ENCODE peak calls at places on chromosomes 16 and 17, in six cellular contexts. One of them, this sample, is unnamed.

GRCh38 chr17:64306850-64307463 is 43.9 kb upstream of the TEX2 start:
- DNase-seq in fibroblast of pulmonary artery: peak
- DNase-seq in tibial nerve: peak
- DNase-seq in GM10248: peak
- DNase-seq in CD4-positive, alpha-beta T cell: peak
- DNase-seq in keratinocyte: no peak
- DNase-seq in this sample: peak

GRCh38 chr17:10429416-10430045 is 7.8 kb upstream of the MYH8 start:
- DNase-seq in fibroblast of pulmonary artery: peak
- DNase-seq in tibial nerve: no peak
- DNase-seq in GM10248: no peak
- DNase-seq in CD4-positive, alpha-beta T cell: no peak
- DNase-seq in keratinocyte: no peak
- DNase-seq in this sample: no peak

GRCh38 chr16:80344570-80344969 is 196.2 kb upstream of the DYNLRB2 start:
- DNase-seq in fibroblast of pulmonary artery: no peak
- DNase-seq in tibial nerve: no peak
- DNase-seq in GM10248: no peak
- DNase-seq in CD4-positive, alpha-beta T cell: no peak
- DNase-seq in keratinocyte: no peak
- DNase-seq in this sample: no peak

GRCh38 chr16:89256651-89257254 is 39.2 kb downstream of the ZNF778 start:
- DNase-seq in fibroblast of pulmonary artery: peak
- DNase-seq in tibial nerve: no peak
- DNase-seq in GM10248: peak
- DNase-seq in CD4-positive, alpha-beta T cell: peak
- DNase-seq in keratinocyte: no peak
- DNase-seq in this sample: peak

GRCh38 chr16:76837872-76838271 is 353.1 kb upstream of the MON1B start:
- DNase-seq in fibroblast of pulmonary artery: no peak
- DNase-seq in tibial nerve: no peak
- DNase-seq in GM10248: no peak
- DNase-seq in CD4-positive, alpha-beta T cell: no peak
- DNase-seq in keratinocyte: no peak
- DNase-seq in this sample: no peak

GRCh38 chr16:14069818-14070217 is 1.3 kb upstream of the MRTFB start:
- DNase-seq in fibroblast of pulmonary artery: no peak
- DNase-seq in tibial nerve: no peak
- DNase-seq in GM10248: no peak
- DNase-seq in CD4-positive, alpha-beta T cell: no peak
- DNase-seq in keratinocyte: no peak
- DNase-seq in this sample: no peak

GRCh38 chr17:47897561-47897960 is 1.5 kb downstream of the SP2 start:
- DNase-seq in fibroblast of pulmonary artery: no peak
- DNase-seq in tibial nerve: no peak
- DNase-seq in GM10248: no peak
- DNase-seq in CD4-positive, alpha-beta T cell: no peak
- DNase-seq in keratinocyte: no peak
- DNase-seq in this sample: no peak

GRCh38 chr17:43722921-43723665 is 35.5 kb downstream of the SOST start:
- DNase-seq in fibroblast of pulmonary artery: no peak
- DNase-seq in tibial nerve: no peak
- DNase-seq in GM10248: no peak
- DNase-seq in CD4-positive, alpha-beta T cell: no peak
- DNase-seq in keratinocyte: no peak
- DNase-seq in this sample: no peak

GRCh38 chr16:80894091-80894490 is 89.7 kb upstream of the CDYL2 start:
- DNase-seq in fibroblast of pulmonary artery: peak
- DNase-seq in tibial nerve: no peak
- DNase-seq in GM10248: no peak
- DNase-seq in CD4-positive, alpha-beta T cell: no peak
- DNase-seq in keratinocyte: no peak
- DNase-seq in this sample: no peak

GRCh38 chr16:62639890-62640289 is 603.7 kb upstream of the CDH8 start:
- DNase-seq in fibroblast of pulmonary artery: no peak
- DNase-seq in tibial nerve: no peak
- DNase-seq in GM10248: no peak
- DNase-seq in CD4-positive, alpha-beta T cell: no peak
- DNase-seq in keratinocyte: no peak
- DNase-seq in this sample: no peak

GRCh38 chr16:1776991-1777374 is 4.0 kb upstream of the MRPS34 start:
- DNase-seq in fibroblast of pulmonary artery: no peak
- DNase-seq in tibial nerve: no peak
- DNase-seq in GM10248: no peak
- DNase-seq in CD4-positive, alpha-beta T cell: no peak
- DNase-seq in keratinocyte: no peak
- DNase-seq in this sample: no peak

GRCh38 chr17:9959377-9959981 is 54.4 kb upstream of the RCVRN start:
- DNase-seq in fibroblast of pulmonary artery: peak
- DNase-seq in tibial nerve: peak
- DNase-seq in GM10248: peak
- DNase-seq in CD4-positive, alpha-beta T cell: no peak
- DNase-seq in keratinocyte: no peak
- DNase-seq in this sample: peak

GRCh38 chr17:3038941-3039340 is 24.5 kb downstream of the OR1D5 start:
- DNase-seq in fibroblast of pulmonary artery: no peak
- DNase-seq in tibial nerve: peak
- DNase-seq in GM10248: no peak
- DNase-seq in CD4-positive, alpha-beta T cell: no peak
- DNase-seq in keratinocyte: no peak
- DNase-seq in this sample: no peak

GRCh38 chr17:3046753-3047152 is 16.7 kb downstream of the OR1D5 start:
- DNase-seq in fibroblast of pulmonary artery: no peak
- DNase-seq in tibial nerve: no peak
- DNase-seq in GM10248: no peak
- DNase-seq in CD4-positive, alpha-beta T cell: no peak
- DNase-seq in keratinocyte: no peak
- DNase-seq in this sample: no peak

GRCh38 chr17:3039748-3040147 is 23.7 kb downstream of the OR1D5 start:
- DNase-seq in fibroblast of pulmonary artery: peak
- DNase-seq in tibial nerve: no peak
- DNase-seq in GM10248: no peak
- DNase-seq in CD4-positive, alpha-beta T cell: no peak
- DNase-seq in keratinocyte: no peak
- DNase-seq in this sample: no peak

GRCh38 chr17:3040882-3041281 is 22.5 kb downstream of the OR1D5 start:
- DNase-seq in fibroblast of pulmonary artery: no peak
- DNase-seq in tibial nerve: no peak
- DNase-seq in GM10248: no peak
- DNase-seq in CD4-positive, alpha-beta T cell: no peak
- DNase-seq in keratinocyte: no peak
- DNase-seq in this sample: no peak

GRCh38 chr17:3043737-3044365 is 19.6 kb downstream of the OR1D5 start:
- DNase-seq in fibroblast of pulmonary artery: no peak
- DNase-seq in tibial nerve: no peak
- DNase-seq in GM10248: no peak
- DNase-seq in CD4-positive, alpha-beta T cell: no peak
- DNase-seq in keratinocyte: no peak
- DNase-seq in this sample: no peak
- TF ChIP-seq CTCF in fibroblast of pulmonary artery: peak
- TF ChIP-seq CTCF in tibial nerve: no peak
- TF ChIP-seq CTCF in GM10248: peak
- TF ChIP-seq CTCF in CD4-positive, alpha-beta T cell: no peak
- TF ChIP-seq CTCF in keratinocyte: peak
- TF ChIP-seq CTCF in this sample: peak

DNA sequence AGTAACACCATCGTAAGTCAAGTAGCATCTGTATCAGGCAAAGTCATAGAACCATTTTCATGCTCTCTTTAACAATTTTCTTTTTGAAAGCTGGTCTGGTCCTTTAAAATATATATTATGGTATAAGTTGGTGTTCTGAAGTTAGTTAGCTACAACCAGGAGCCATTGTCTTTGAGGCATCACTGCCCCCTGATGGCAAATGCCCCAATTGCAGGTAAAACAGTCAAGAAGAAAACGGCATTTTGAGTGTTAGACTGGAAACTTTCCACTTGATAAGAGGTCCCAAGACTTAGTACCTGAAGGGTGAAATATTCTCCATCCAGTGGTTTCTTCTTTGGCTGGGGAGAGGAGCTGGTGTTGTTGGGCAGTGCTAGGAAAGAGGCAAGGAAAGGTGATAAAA is 14.1 kb downstream of the TP53 start:
- DNase-seq in fibroblast of pulmonary artery: no peak
- DNase-seq in tibial nerve: no peak
- DNase-seq in GM10248: no peak
- DNase-seq in CD4-positive, alpha-beta T cell: peak
- DNase-seq in keratinocyte: no peak
- DNase-seq in this sample: no peak
- TF ChIP-seq CTCF in fibroblast of pulmonary artery: peak
- TF ChIP-seq CTCF in tibial nerve: no peak
- TF ChIP-seq CTCF in GM10248: peak
- TF ChIP-seq CTCF in CD4-positive, alpha-beta T cell: peak
- TF ChIP-seq CTCF in keratinocyte: peak
- TF ChIP-seq CTCF in this sample: peak

DNA sequence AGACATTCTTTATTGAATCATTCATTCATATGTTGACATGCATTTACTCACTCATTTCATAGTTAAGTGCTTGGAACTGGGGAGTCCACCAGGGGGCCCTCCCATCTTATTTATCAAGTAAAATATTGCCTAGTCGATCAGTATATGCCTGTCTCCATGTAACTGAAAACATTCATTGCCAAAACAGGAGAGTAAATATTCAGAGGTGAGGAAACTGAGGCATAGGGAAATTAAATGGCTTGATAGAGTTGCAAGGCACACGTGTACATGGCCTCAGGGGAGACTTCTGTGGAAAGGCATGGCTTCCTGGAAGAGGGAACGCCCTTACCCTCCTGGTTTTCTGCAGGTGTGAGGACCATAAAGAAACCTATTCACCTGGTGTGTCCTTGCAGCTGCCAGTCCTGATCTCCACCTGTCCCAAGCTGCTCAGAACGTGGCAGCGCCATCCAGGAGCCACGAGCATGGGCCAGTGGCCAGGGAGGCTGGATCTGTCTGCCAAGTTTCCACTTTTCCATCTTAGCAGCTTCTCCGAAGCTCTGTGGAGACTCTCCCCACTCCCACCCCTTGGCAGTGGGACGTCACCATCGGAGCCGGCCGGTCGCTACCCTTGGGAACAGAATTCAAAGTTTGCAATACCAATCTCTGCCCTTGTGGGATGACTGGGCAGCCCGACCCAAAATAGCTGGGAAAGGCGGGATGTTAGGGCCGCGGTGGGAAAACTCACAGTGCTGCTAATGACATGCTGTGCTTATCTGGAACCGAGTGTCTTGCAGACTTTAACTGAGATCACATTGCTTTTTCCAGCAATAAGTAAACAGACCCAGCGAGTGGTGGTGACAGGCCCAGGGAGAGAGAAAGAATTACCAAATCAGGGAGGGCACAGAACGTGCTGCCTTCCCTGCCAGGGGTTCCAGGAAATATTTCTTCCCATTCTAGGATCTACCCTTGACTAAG is 4.1 kb upstream of the C1QTNF1 start:
- DNase-seq in fibroblast of pulmonary artery: peak
- DNase-seq in tibial nerve: peak
- DNase-seq in GM10248: no peak
- DNase-seq in CD4-positive, alpha-beta T cell: no peak
- DNase-seq in keratinocyte: no peak
- DNase-seq in this sample: no peak
- TF ChIP-seq CTCF in fibroblast of pulmonary artery: peak
- TF ChIP-seq CTCF in tibial nerve: peak
- TF ChIP-seq CTCF in GM10248: peak
- TF ChIP-seq CTCF in CD4-positive, alpha-beta T cell: peak
- TF ChIP-seq CTCF in keratinocyte: peak
- TF ChIP-seq CTCF in this sample: peak

GRCh38 chr16:64412578-64413280 is 709.1 kb downstream of the CDH11 start:
- DNase-seq in fibroblast of pulmonary artery: peak
- DNase-seq in tibial nerve: no peak
- DNase-seq in GM10248: no peak
- DNase-seq in CD4-positive, alpha-beta T cell: no peak
- DNase-seq in keratinocyte: no peak
- DNase-seq in this sample: no peak

GRCh38 chr16:64406661-64407267 is 715.1 kb downstream of the CDH11 start:
- DNase-seq in fibroblast of pulmonary artery: no peak
- DNase-seq in tibial nerve: no peak
- DNase-seq in GM10248: no peak
- DNase-seq in CD4-positive, alpha-beta T cell: no peak
- DNase-seq in keratinocyte: no peak
- DNase-seq in this sample: no peak

GRCh38 chr16:64410306-64410705 is 711.6 kb downstream of the CDH11 start:
- DNase-seq in fibroblast of pulmonary artery: peak
- DNase-seq in tibial nerve: no peak
- DNase-seq in GM10248: no peak
- DNase-seq in CD4-positive, alpha-beta T cell: no peak
- DNase-seq in keratinocyte: no peak
- DNase-seq in this sample: no peak

GRCh38 chr16:64409762-64410161 is 712.1 kb downstream of the CDH11 start:
- DNase-seq in fibroblast of pulmonary artery: no peak
- DNase-seq in tibial nerve: peak
- DNase-seq in GM10248: no peak
- DNase-seq in CD4-positive, alpha-beta T cell: no peak
- DNase-seq in keratinocyte: no peak
- DNase-seq in this sample: no peak

GRCh38 chr16:64408699-64409098 is 713.2 kb downstream of the CDH11 start:
- DNase-seq in fibroblast of pulmonary artery: no peak
- DNase-seq in tibial nerve: no peak
- DNase-seq in GM10248: no peak
- DNase-seq in CD4-positive, alpha-beta T cell: no peak
- DNase-seq in keratinocyte: no peak
- DNase-seq in this sample: no peak
- TF ChIP-seq CTCF in fibroblast of pulmonary artery: no peak
- TF ChIP-seq CTCF in tibial nerve: no peak
- TF ChIP-seq CTCF in GM10248: no peak
- TF ChIP-seq CTCF in CD4-positive, alpha-beta T cell: no peak
- TF ChIP-seq CTCF in keratinocyte: no peak
- TF ChIP-seq CTCF in this sample: no peak

DNA sequence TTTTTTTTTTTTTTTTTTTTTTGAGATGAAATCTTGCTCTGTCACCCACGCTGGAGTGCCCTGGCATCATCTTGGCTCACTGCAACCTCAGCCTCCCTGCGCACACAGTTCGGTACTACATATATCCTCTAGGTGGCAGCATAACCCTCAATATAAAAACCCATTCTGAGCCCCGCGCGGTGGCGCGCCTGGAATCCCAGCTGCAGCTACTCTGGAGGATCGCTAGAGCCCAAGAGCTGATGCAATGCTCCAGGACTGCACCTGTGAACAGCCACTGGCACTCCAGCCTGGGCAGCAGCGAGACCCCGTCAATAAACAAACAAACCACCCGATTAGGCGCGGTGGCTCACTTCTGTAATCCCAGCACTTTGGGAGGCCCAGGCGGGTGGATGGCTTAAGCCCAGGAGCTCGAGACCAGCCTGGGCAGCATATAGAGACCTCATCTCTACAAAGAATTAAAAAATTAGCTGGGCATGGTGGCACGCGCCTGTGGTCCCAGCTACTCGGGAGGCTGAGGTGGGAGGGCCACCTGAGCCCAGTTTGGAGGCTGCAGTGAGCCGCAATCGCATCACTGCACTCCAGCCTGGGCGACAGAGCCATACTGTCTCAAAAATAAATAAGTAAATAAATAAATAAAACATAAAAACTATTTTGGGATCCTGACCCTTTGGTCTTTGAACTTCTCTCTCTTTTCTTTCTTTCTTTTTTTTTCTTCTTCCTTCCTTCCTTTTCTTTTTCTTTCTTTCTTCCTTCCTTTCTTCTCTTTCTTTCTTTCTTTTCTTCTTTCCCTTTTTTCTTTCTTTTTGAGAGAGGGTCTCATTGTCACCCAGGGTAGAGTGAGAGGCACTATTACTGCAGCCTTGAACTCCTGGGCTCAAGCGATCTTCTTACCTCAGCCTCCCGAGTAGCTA is 15.4 kb upstream of the AKAP10 start:
- DNase-seq in fibroblast of pulmonary artery: peak
- DNase-seq in tibial nerve: peak
- DNase-seq in GM10248: peak
- DNase-seq in CD4-positive, alpha-beta T cell: peak
- DNase-seq in keratinocyte: peak
- DNase-seq in this sample: peak
- TF ChIP-seq CTCF in fibroblast of pulmonary artery: peak
- TF ChIP-seq CTCF in tibial nerve: peak
- TF ChIP-seq CTCF in GM10248: peak
- TF ChIP-seq CTCF in CD4-positive, alpha-beta T cell: peak
- TF ChIP-seq CTCF in keratinocyte: peak
- TF ChIP-seq CTCF in this sample: peak

This sample was measured in GM20000.